ENCODE peak calls at places on chromosomes 4 and X, in seven cellular contexts. P is psoas muscle, B is mammary epithelial cell, X is left lung, N is tibial nerve, K is neuronal stem cell, F is OCI-LY7. S is an unnamed sample.

GRCh38 chr4:101019313-101019712 is 328.0 kb downstream of the PPP3CA start:
- DNase-seq in P (no peak), K (no peak), X (no peak), F (no peak), N (no peak), B (no peak), S (no peak)

GRCh38 chrX:21638311-21638710 is 19.8 kb downstream of the KLHL34 start:
- DNase-seq in F (no peak), X (no peak), N (no peak), B (peak; percentile 51), P (no peak), K (no peak), S (no peak)

GRCh38 chrX:145825896-145826295 is 8.3 kb downstream of the SLITRK2 start:
- DNase-seq in K (no peak), B (no peak), X (no peak), F (peak; percentile 1), N (no peak), P (no peak), S (no peak)

GRCh38 chr4:161002386-161002785 is 1161.4 kb downstream of the FSTL5 start:
- DNase-seq in X (peak; percentile 63), P (no peak), K (no peak), B (no peak), N (no peak), F (no peak), S (no peak)

GRCh38 chr4:40418430-40419230 is 83.5 kb downstream of the CHRNA9 start:
- DNase-seq in K (no peak), N (no peak), B (no peak), X (no peak), F (no peak), P (no peak), S (no peak)

GRCh38 chr4:153152453-153153338 is 51.5 kb upstream of the TRIM2 start:
- DNase-seq in B (peak; percentile 16), F (no peak), X (peak; percentile 83), N (no peak), K (peak; percentile 56), P (peak; percentile 70), S (peak; percentile 63)

GRCh38 chrX:135425026-135425425 is 3.3 kb downstream of the SMIM10L2A start:
- DNase-seq in X (no peak), B (no peak), P (no peak), F (no peak), N (no peak), K (no peak), S (no peak)

GRCh38 chr4:89305712-89306437 is 1.7 kb downstream of the GPRIN3 start:
- DNase-seq in K (no peak), P (no peak), N (no peak), X (no peak), B (peak; percentile 11), F (no peak), S (no peak)

GRCh38 chr4:110087116-110087708 is 111.2 kb downstream of the ELOVL6 start:
- DNase-seq in N (no peak), K (no peak), X (no peak), P (no peak), B (peak; percentile 77), F (no peak), S (no peak)

GRCh38 chr4:142656178-142656577 is 189.9 kb downstream of the INPP4B start:
- DNase-seq in F (peak; percentile 30), K (peak; percentile 24), X (no peak), B (peak; percentile 48), N (no peak), P (peak; percentile 23), S (no peak)

GRCh38 chr4:95548738-95549245 is at the start of gene UNC5C:
- DNase-seq in B (peak; percentile 83), F (no peak), X (peak; percentile 74), P (peak; percentile 85), K (peak; percentile 63), N (peak; percentile 59), S (peak; percentile 56)

GRCh38 chr4:1213336-1213995 is 35.5 kb downstream of the CTBP1 start:
- DNase-seq in K (no peak), X (peak; percentile 70), N (no peak), P (peak; percentile 23), F (no peak), B (no peak), S (no peak)

GRCh38 chr4:77927991-77928925 is 65.6 kb downstream of the MRPL1 start:
- DNase-seq in P (no peak), X (no peak), K (no peak), N (no peak), F (no peak), B (peak; percentile 81), S (no peak)

GRCh38 chrX:112512509-112512908 is 167.2 kb downstream of the LHFPL1 start:
- DNase-seq in P (no peak), N (no peak), K (no peak), F (no peak), X (no peak), B (no peak), S (no peak)

GRCh38 chr4:83128235-83128929 is 13.9 kb upstream of the PLAC8 start:
- DNase-seq in X (no peak), F (no peak), B (peak; percentile 86), P (no peak), K (no peak), N (no peak), S (no peak)

GRCh38 chr4:129972257-129972656 is 876.3 kb downstream of the C4orf33 start:
- DNase-seq in N (no peak), X (no peak), K (no peak), B (no peak), P (no peak), F (no peak), S (no peak)

GRCh38 chrX:131747173-131747572 is 203.3 kb downstream of the OR13H1 start:
- DNase-seq in N (no peak), X (no peak), K (no peak), P (peak; percentile 71), B (peak; percentile 81), F (no peak), S (no peak)

GRCh38 chrX:150504399-150505186 is 63.8 kb upstream of the MTM1 start:
- DNase-seq in P (no peak), B (no peak), K (no peak), F (no peak), X (no peak), N (no peak), S (no peak)
- H3K4me1 ChIP-seq in P (no peaks in the 10 kb centered on the region), B (peaks cover 15% of the 10 kb centered on the region), K (peaks cover 13% of the 10 kb centered on the region), F (no peaks in the 10 kb centered on the region), X (no peaks in the 10 kb centered on the region), N (peaks cover 10% of the 10 kb centered on the region), S (peaks cover 29% of the 10 kb centered on the region)

GRCh38 chr4:3634281-3635089 is 102.3 kb upstream of the LRPAP1 start:
- DNase-seq in B (no peak), X (peak; percentile 49), F (no peak), K (no peak), N (no peak), P (peak; percentile 41), S (peak; percentile 27)
- H3K4me3 ChIP-seq in B (no peak overlapping the region), X (no peak overlapping the region), F (no peak overlapping the region), K (no peak overlapping the region), N (no peak overlapping the region), P (no peak overlapping the region), S (no peak overlapping the region)

GRCh38 chr4:36056128-36056527 is 188.2 kb downstream of the ARAP2 start:
- DNase-seq in B (no peak), P (no peak), K (no peak), F (no peak), N (no peak), X (no peak), S (no peak)
- H3K27ac ChIP-seq in B (no peak overlapping the region), P (no peak overlapping the region), K (no peak overlapping the region), F (no peak overlapping the region), N (no peak overlapping the region), X (no peak overlapping the region), S (no peak overlapping the region)

DNA sequence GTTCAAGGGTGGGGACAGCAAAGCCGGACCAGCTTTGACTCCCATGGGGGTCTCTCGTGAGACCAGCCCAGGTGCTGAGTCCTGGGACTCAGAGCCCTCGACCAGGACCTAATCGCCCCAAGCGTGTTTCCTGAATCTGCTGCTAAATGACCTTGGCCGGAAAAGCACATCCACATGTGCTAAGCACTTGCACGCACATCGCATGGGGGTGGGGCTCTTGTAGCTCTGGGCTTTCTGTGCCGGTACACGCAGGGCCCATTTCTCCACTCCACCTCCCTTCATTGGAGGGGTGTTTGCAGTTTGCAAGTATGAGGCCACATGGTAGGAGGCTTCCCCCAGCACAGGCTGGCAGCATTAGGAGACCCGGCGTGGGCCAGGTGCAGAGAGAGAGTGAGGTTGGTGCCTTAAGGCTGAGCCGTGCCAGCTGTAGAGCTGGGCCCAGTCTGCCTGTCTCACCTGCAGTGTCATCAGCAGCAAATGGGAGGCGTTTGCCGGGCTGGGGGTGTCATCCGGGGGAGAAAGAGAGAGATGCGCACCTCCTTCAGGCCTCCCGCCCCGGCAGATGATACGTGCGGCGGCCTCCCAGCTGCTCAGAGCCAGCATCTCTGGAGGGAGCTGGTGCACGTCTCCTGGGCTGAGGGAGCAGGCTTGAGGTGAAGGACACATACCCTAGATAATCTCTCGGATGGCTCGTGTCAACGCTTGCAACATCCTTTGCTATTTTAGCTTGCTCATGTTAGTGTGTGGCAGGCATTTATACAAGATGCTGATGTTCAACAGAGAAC is 45.2 kb upstream of the CLCN4 start:
- DNase-seq in F (peak; percentile 89), N (no peak), X (no peak), B (no peak), P (no peak), K (no peak), S (no peak)
- H3K4me1 ChIP-seq in F (peaks cover 95% of the 10 kb centered on the region), N (no peaks in the 10 kb centered on the region), X (peaks cover 11% of the 10 kb centered on the region), B (no peaks in the 10 kb centered on the region), P (peaks cover 4% of the 10 kb centered on the region), K (no peaks in the 10 kb centered on the region), S (peaks cover 39% of the 10 kb centered on the region)

DNA sequence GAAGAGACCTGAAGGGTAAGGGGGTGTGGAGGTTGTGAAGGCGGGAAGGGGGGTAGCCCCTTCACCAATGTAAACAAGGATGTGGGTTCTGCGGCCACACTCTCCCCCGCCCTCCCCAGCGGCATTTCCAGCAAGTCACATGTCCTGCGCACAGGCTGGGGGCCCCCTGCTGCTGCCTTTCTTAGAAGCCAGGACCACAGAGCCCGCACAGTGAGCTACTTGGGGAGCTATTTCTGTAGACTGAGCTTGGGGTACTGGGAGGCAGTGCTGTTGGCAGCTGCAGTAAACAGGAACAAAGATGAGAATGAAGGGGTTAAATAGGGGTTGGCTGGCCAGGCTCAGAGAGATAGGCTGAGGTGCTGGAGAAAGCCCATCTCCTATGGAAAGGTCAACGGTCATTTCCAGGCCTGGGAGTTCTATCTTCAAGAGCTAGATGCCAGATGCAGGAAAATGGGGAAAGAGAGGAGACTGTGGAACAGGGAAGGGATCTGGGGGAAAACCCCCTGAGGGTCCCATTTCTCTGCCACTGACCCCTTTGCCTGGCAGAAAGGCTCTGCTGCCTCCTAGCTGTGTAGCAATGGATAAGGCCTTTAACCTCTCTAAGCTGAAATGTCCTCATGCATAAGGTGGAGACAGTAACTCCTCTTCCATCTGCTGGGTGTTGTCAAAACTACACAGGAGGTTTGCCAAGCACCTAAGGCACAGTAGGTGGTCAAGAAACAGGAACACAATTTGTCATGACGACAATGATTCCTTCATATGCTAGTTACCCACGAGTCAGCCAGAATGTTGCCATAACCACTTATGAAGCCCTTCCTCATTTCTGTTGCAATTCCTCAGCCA is 18.5 kb upstream of the PIM2 start:
- DNase-seq in B (no peak), P (peak; percentile 68), K (no peak), F (peak; percentile 91), X (peak; percentile 86), N (peak; percentile 18), S (peak; percentile 84)
- H3K4me3 ChIP-seq in B (no peak overlapping the region), P (no peak overlapping the region), K (no peak overlapping the region), F (peak overlapping the region; percentile 60), X (no peak overlapping the region), N (no peak overlapping the region), S (no peak overlapping the region)

GRCh38 chr4:38691251-38692008 is 27.4 kb downstream of the KLF3 start:
- DNase-seq in F (no peak), K (no peak), B (no peak), N (no peak), P (no peak), X (no peak), S (no peak)
- H3K27ac ChIP-seq in F (no peak overlapping the region), K (no peak overlapping the region), B (no peak overlapping the region), N (no peak overlapping the region), P (peak overlapping the region; percentile 11), X (no peak overlapping the region), S (no peak overlapping the region)

S was measured in lower lobe of right lung.